ENCODE peak calls at places on chromosomes 13 and 19, in ten cellular contexts. One of them, this sample, is unnamed.
A peak's percentile ranks its signal among the peaks of the same experiment; 100 is the strongest.

GRCh38 chr19:35986664-35987570 is 8.1 kb upstream of the SDHAF1 start:
- DNase-seq in astrocyte: no peak
- DNase-seq in OCI-LY7: peak; percentile 39
- DNase-seq in cardiac fibroblast: no peak
- DNase-seq in CD8-positive, alpha-beta T cell: no peak
- DNase-seq in suprapubic skin: no peak
- DNase-seq in psoas muscle: peak; percentile 62
- DNase-seq in lower leg skin: peak; percentile 88
- DNase-seq in neural crest cell: no peak
- DNase-seq in foreskin keratinocyte: no peak
- DNase-seq in this sample: peak; percentile 64

GRCh38 chr13:21435710-21436151 is 23.4 kb downstream of the ZDHHC20 start:
- DNase-seq in astrocyte: peak; percentile 92
- DNase-seq in OCI-LY7: peak; percentile 9
- DNase-seq in cardiac fibroblast: peak; percentile 90
- DNase-seq in CD8-positive, alpha-beta T cell: peak; percentile 42
- DNase-seq in suprapubic skin: no peak
- DNase-seq in psoas muscle: no peak
- DNase-seq in lower leg skin: no peak
- DNase-seq in neural crest cell: no peak
- DNase-seq in foreskin keratinocyte: peak; percentile 64
- DNase-seq in this sample: peak; percentile 57

GRCh38 chr13:98014766-98015165 is 61.3 kb downstream of the IPO5 start:
- DNase-seq in astrocyte: peak; percentile 74
- DNase-seq in OCI-LY7: no peak
- DNase-seq in cardiac fibroblast: peak; percentile 94
- DNase-seq in CD8-positive, alpha-beta T cell: no peak
- DNase-seq in suprapubic skin: no peak
- DNase-seq in psoas muscle: no peak
- DNase-seq in lower leg skin: no peak
- DNase-seq in neural crest cell: no peak
- DNase-seq in foreskin keratinocyte: peak; percentile 33
- DNase-seq in this sample: no peak

GRCh38 chr13:39038569-39038898 is 278 bp downstream of the NHLRC3 start:
- DNase-seq in astrocyte: peak; percentile 25
- DNase-seq in OCI-LY7: peak; percentile 66
- DNase-seq in cardiac fibroblast: peak; percentile 37
- DNase-seq in CD8-positive, alpha-beta T cell: peak; percentile 58
- DNase-seq in suprapubic skin: no peak
- DNase-seq in psoas muscle: no peak
- DNase-seq in lower leg skin: peak; percentile 85
- DNase-seq in neural crest cell: no peak
- DNase-seq in foreskin keratinocyte: peak; percentile 23
- DNase-seq in this sample: peak; percentile 33

GRCh38 chr13:38566023-38566422 is 120.9 kb upstream of the FREM2 start:
- DNase-seq in astrocyte: no peak
- DNase-seq in OCI-LY7: no peak
- DNase-seq in cardiac fibroblast: no peak
- DNase-seq in CD8-positive, alpha-beta T cell: no peak
- DNase-seq in suprapubic skin: no peak
- DNase-seq in psoas muscle: no peak
- DNase-seq in lower leg skin: no peak
- DNase-seq in neural crest cell: no peak
- DNase-seq in foreskin keratinocyte: no peak
- DNase-seq in this sample: no peak

GRCh38 chr19:21566073-21566472 is 60.7 kb downstream of the ZNF429 start:
- DNase-seq in astrocyte: no peak
- DNase-seq in OCI-LY7: no peak
- DNase-seq in cardiac fibroblast: no peak
- DNase-seq in CD8-positive, alpha-beta T cell: peak; percentile 35
- DNase-seq in suprapubic skin: no peak
- DNase-seq in psoas muscle: no peak
- DNase-seq in lower leg skin: no peak
- DNase-seq in neural crest cell: no peak
- DNase-seq in foreskin keratinocyte: no peak
- DNase-seq in this sample: no peak

GRCh38 chr13:21047087-21047486 is 14.3 kb downstream of the LATS2 start:
- DNase-seq in astrocyte: no peak
- DNase-seq in OCI-LY7: no peak
- DNase-seq in cardiac fibroblast: no peak
- DNase-seq in CD8-positive, alpha-beta T cell: no peak
- DNase-seq in suprapubic skin: no peak
- DNase-seq in psoas muscle: peak; percentile 61
- DNase-seq in lower leg skin: peak; percentile 66
- DNase-seq in neural crest cell: no peak
- DNase-seq in foreskin keratinocyte: no peak
- DNase-seq in this sample: no peak

GRCh38 chr19:17090501-17091074 is 15.0 kb downstream of the MYO9B start:
- DNase-seq in astrocyte: peak; percentile 64
- DNase-seq in OCI-LY7: no peak
- DNase-seq in cardiac fibroblast: peak; percentile 83
- DNase-seq in CD8-positive, alpha-beta T cell: peak; percentile 46
- DNase-seq in suprapubic skin: no peak
- DNase-seq in psoas muscle: no peak
- DNase-seq in lower leg skin: peak; percentile 77
- DNase-seq in neural crest cell: no peak
- DNase-seq in foreskin keratinocyte: no peak
- DNase-seq in this sample: peak; percentile 81

GRCh38 chr13:23848639-23849282 is 40.4 kb downstream of the MIPEP start:
- DNase-seq in astrocyte: no peak
- DNase-seq in OCI-LY7: peak; percentile 53
- DNase-seq in cardiac fibroblast: no peak
- DNase-seq in CD8-positive, alpha-beta T cell: no peak
- DNase-seq in suprapubic skin: no peak
- DNase-seq in psoas muscle: no peak
- DNase-seq in lower leg skin: no peak
- DNase-seq in neural crest cell: no peak
- DNase-seq in foreskin keratinocyte: peak; percentile 80
- DNase-seq in this sample: no peak

GRCh38 chr13:64912141-64912540 is 2318.0 kb downstream of the PCDH9 start:
- DNase-seq in astrocyte: peak; percentile 84
- DNase-seq in OCI-LY7: no peak
- DNase-seq in cardiac fibroblast: peak; percentile 76
- DNase-seq in CD8-positive, alpha-beta T cell: no peak
- DNase-seq in suprapubic skin: no peak
- DNase-seq in psoas muscle: no peak
- DNase-seq in lower leg skin: no peak
- DNase-seq in neural crest cell: no peak
- DNase-seq in foreskin keratinocyte: peak; percentile 54
- DNase-seq in this sample: no peak

DNA sequence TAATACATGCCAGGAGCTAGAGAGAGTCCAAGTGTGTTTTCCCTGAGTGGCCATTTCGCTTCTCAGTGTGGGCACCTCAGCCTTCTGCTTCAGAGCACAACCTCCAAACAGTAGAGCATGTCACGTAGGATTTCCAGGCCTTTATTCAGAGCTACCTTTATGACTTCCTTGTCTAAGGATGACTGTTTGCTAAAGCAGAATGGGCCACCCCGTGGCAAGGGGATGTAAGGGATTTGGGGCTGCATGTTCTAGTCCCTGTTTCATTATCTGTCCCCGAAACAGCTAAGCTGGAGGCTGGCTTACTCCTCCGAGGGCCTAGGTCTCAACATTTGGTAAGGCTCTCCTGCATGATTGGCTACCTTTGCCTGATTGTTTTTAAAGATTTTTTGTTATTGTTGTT is 6.0 kb downstream of the RNASEH2B start:
- DNase-seq in astrocyte: no peak
- DNase-seq in OCI-LY7: peak; percentile 75
- DNase-seq in cardiac fibroblast: no peak
- DNase-seq in CD8-positive, alpha-beta T cell: peak; percentile 35
- DNase-seq in suprapubic skin: no peak
- DNase-seq in psoas muscle: no peak
- DNase-seq in lower leg skin: no peak
- DNase-seq in neural crest cell: no peak
- DNase-seq in foreskin keratinocyte: no peak
- DNase-seq in this sample: no peak
- TF ChIP-seq CTCF in astrocyte: no peak
- TF ChIP-seq CTCF in OCI-LY7: peak; percentile 66
- TF ChIP-seq CTCF in cardiac fibroblast: no peak
- TF ChIP-seq CTCF in CD8-positive, alpha-beta T cell: no peak
- TF ChIP-seq CTCF in suprapubic skin: no peak
- TF ChIP-seq CTCF in psoas muscle: no peak
- TF ChIP-seq CTCF in lower leg skin: no peak
- TF ChIP-seq CTCF in neural crest cell: no peak
- TF ChIP-seq CTCF in foreskin keratinocyte: no peak
- TF ChIP-seq CTCF in this sample: peak; percentile 22

DNA sequence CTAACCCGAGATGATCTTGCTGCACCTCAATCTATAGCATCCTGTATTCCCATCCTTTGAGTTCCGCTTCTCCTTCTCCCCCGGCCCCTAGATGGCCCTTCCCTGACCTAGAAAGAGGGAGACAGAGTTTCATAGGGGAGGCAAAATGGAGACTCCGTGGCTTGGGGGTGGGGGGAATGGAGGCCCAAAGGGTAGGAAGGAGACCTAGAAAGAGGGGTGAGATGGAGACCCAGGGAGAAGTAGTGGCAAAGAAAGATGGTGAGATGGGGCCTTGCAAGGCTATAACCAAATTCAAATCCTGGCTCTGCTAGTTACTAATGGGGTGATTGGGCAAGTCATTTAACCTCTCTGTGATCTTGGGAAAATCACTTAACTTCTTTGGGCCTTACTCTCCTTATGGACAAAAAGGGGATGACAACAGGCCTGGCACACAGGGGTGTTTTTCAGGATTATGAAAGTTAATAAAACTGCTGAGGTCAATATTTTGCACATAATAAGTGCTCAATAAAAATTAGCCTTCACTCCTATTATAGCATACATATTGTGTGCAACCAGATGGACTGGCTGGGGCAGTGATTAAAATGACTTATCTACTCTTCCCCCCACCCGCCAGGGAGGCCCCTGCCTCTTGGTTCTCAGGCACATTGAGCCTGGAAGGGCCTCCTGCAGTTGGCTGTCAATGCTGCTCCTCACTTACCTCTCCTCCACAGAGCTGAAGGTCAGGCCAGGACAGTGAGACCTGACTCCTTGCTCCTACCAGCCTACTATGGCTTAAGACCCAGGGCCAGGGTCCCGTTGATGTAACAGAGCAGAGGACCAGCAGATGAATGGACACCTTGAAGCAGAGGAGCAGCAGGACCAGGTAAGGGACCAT is 623 bp downstream of the SPHK2 start:
- DNase-seq in astrocyte: no peak
- DNase-seq in OCI-LY7: no peak
- DNase-seq in cardiac fibroblast: peak; percentile 52
- DNase-seq in CD8-positive, alpha-beta T cell: no peak
- DNase-seq in suprapubic skin: no peak
- DNase-seq in psoas muscle: peak; percentile 61
- DNase-seq in lower leg skin: no peak
- DNase-seq in neural crest cell: no peak
- DNase-seq in foreskin keratinocyte: no peak
- DNase-seq in this sample: no peak
- TF ChIP-seq CTCF in astrocyte: peak; percentile 2
- TF ChIP-seq CTCF in OCI-LY7: no peak
- TF ChIP-seq CTCF in cardiac fibroblast: no peak
- TF ChIP-seq CTCF in CD8-positive, alpha-beta T cell: no peak
- TF ChIP-seq CTCF in suprapubic skin: no peak
- TF ChIP-seq CTCF in psoas muscle: no peak
- TF ChIP-seq CTCF in lower leg skin: no peak
- TF ChIP-seq CTCF in neural crest cell: no peak
- TF ChIP-seq CTCF in foreskin keratinocyte: no peak
- TF ChIP-seq CTCF in this sample: no peak

GRCh38 chr13:41352935-41353801 is 42.1 kb downstream of the NAA16 start:
- DNase-seq in astrocyte: peak; percentile 15
- DNase-seq in OCI-LY7: peak; percentile 63
- DNase-seq in cardiac fibroblast: peak; percentile 90
- DNase-seq in CD8-positive, alpha-beta T cell: peak; percentile 63
- DNase-seq in suprapubic skin: no peak
- DNase-seq in psoas muscle: no peak
- DNase-seq in lower leg skin: no peak
- DNase-seq in neural crest cell: peak; percentile 30
- DNase-seq in foreskin keratinocyte: peak; percentile 54
- DNase-seq in this sample: peak; percentile 66
- TF ChIP-seq CTCF in astrocyte: peak; percentile 86
- TF ChIP-seq CTCF in OCI-LY7: peak; percentile 94
- TF ChIP-seq CTCF in cardiac fibroblast: peak; percentile 65
- TF ChIP-seq CTCF in CD8-positive, alpha-beta T cell: peak; percentile 95
- TF ChIP-seq CTCF in suprapubic skin: peak; percentile 63
- TF ChIP-seq CTCF in psoas muscle: peak; percentile 85
- TF ChIP-seq CTCF in lower leg skin: peak; percentile 61
- TF ChIP-seq CTCF in neural crest cell: peak; percentile 91
- TF ChIP-seq CTCF in foreskin keratinocyte: peak; percentile 89
- TF ChIP-seq CTCF in this sample: peak; percentile 67

GRCh38 chr19:18939922-18940775 is 868 bp downstream of the HOMER3 start:
- DNase-seq in astrocyte: peak; percentile 26
- DNase-seq in OCI-LY7: no peak
- DNase-seq in cardiac fibroblast: peak; percentile 52
- DNase-seq in CD8-positive, alpha-beta T cell: no peak
- DNase-seq in suprapubic skin: no peak
- DNase-seq in psoas muscle: peak; percentile 89
- DNase-seq in lower leg skin: peak; percentile 93
- DNase-seq in neural crest cell: peak; percentile 35
- DNase-seq in foreskin keratinocyte: peak; percentile 17
- DNase-seq in this sample: no peak
- TF ChIP-seq CTCF in astrocyte: no peak
- TF ChIP-seq CTCF in OCI-LY7: no peak
- TF ChIP-seq CTCF in cardiac fibroblast: no peak
- TF ChIP-seq CTCF in CD8-positive, alpha-beta T cell: no peak
- TF ChIP-seq CTCF in suprapubic skin: no peak
- TF ChIP-seq CTCF in psoas muscle: no peak
- TF ChIP-seq CTCF in lower leg skin: no peak
- TF ChIP-seq CTCF in neural crest cell: no peak
- TF ChIP-seq CTCF in foreskin keratinocyte: peak; percentile 11
- TF ChIP-seq CTCF in this sample: no peak

GRCh38 chr19:41452584-41453275 is 9.8 kb downstream of the ERICH4 start:
- DNase-seq in astrocyte: no peak
- DNase-seq in OCI-LY7: no peak
- DNase-seq in cardiac fibroblast: no peak
- DNase-seq in CD8-positive, alpha-beta T cell: no peak
- DNase-seq in suprapubic skin: no peak
- DNase-seq in psoas muscle: no peak
- DNase-seq in lower leg skin: peak; percentile 61
- DNase-seq in neural crest cell: no peak
- DNase-seq in foreskin keratinocyte: no peak
- DNase-seq in this sample: no peak
- TF ChIP-seq CTCF in astrocyte: no peak
- TF ChIP-seq CTCF in OCI-LY7: no peak
- TF ChIP-seq CTCF in cardiac fibroblast: no peak
- TF ChIP-seq CTCF in CD8-positive, alpha-beta T cell: no peak
- TF ChIP-seq CTCF in suprapubic skin: no peak
- TF ChIP-seq CTCF in psoas muscle: no peak
- TF ChIP-seq CTCF in lower leg skin: no peak
- TF ChIP-seq CTCF in neural crest cell: no peak
- TF ChIP-seq CTCF in foreskin keratinocyte: peak; percentile 10
- TF ChIP-seq CTCF in this sample: no peak

DNA sequence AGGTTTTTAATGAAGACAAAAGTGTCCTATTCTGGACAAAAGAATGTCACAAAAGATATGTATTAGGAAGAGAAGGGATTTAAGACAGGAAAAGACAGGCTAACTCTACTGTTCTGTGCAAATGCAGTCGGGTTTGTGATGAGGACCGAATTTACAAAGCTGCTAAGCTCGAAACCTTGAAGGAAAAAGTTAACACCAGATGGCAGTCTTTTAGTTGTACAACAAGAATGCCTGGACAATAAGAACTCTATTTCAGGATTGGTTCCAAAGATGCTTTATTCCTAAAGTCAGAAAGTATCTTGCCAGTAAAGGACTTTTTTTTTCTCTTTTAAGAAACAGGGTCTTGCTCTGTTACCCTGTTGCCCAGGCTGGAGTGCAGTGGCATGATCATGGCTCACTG is 51.1 kb downstream of the HS6ST3 start:
- DNase-seq in astrocyte: peak; percentile 3
- DNase-seq in OCI-LY7: peak; percentile 4
- DNase-seq in cardiac fibroblast: peak; percentile 68
- DNase-seq in CD8-positive, alpha-beta T cell: no peak
- DNase-seq in suprapubic skin: no peak
- DNase-seq in psoas muscle: no peak
- DNase-seq in lower leg skin: no peak
- DNase-seq in neural crest cell: no peak
- DNase-seq in foreskin keratinocyte: no peak
- DNase-seq in this sample: no peak
- TF ChIP-seq CTCF in astrocyte: no peak
- TF ChIP-seq CTCF in OCI-LY7: peak; percentile 18
- TF ChIP-seq CTCF in cardiac fibroblast: peak; percentile 31
- TF ChIP-seq CTCF in CD8-positive, alpha-beta T cell: no peak
- TF ChIP-seq CTCF in suprapubic skin: no peak
- TF ChIP-seq CTCF in psoas muscle: no peak
- TF ChIP-seq CTCF in lower leg skin: no peak
- TF ChIP-seq CTCF in neural crest cell: peak; percentile 54
- TF ChIP-seq CTCF in foreskin keratinocyte: peak; percentile 39
- TF ChIP-seq CTCF in this sample: no peak

This sample was measured in GM13976.